ENCODE peak calls at places on chromosomes 3 and 15, in nine cellular contexts. O is GM04504, C is cerebellum, Z is iPS DF 19.7, J is NB4, U is fibroblast of the aortic adventitia, Y is hippocampal formation, X is HFFc6, F is right lobe of liver. W is an unnamed sample.

GRCh38 chr15:77083381-77084160 is 12.7 kb upstream of the TSPAN3 start:
- DNase-seq in F (peak), Z (peak), X (no peak), J (peak), C (peak), U (peak), O (no peak), Y (peak), W (peak)

GRCh38 chr3:47475029-47475569 is 642 bp downstream of the SCAP start:
- DNase-seq in F (no peak), Z (no peak), X (peak), U (peak), O (peak), C (no peak), J (no peak), Y (no peak), W (no peak)

GRCh38 chr15:48437178-48437577 is 105.9 kb downstream of the DUT start:
- DNase-seq in F (no peak), J (no peak), Y (no peak), O (no peak), C (no peak), U (peak), X (peak), Z (no peak), W (no peak)

GRCh38 chr3:25885544-25885943 is 95.7 kb downstream of the OXSM start:
- DNase-seq in F (no peak), C (no peak), X (no peak), O (no peak), J (no peak), Y (no peak), U (no peak), Z (no peak), W (no peak)

GRCh38 chr3:45950686-45951600 is 7.7 kb downstream of the CXCR6 start:
- DNase-seq in C (no peak), Y (no peak), X (no peak), O (no peak), Z (no peak), J (no peak), F (no peak), U (no peak), W (no peak)

GRCh38 chr3:126934149-126934548 is 48.8 kb upstream of the PLXNA1 start:
- DNase-seq in J (no peak), U (peak), F (no peak), C (no peak), X (peak), Z (no peak), Y (no peak), O (peak), W (no peak)

GRCh38 chr3:61894988-61895935 is 333.9 kb downstream of the PTPRG start:
- DNase-seq in U (peak), O (peak), Y (no peak), Z (no peak), C (no peak), F (no peak), X (peak), J (peak), W (no peak)

GRCh38 chr3:160784853-160785252 is 28.8 kb downstream of the PPM1L start:
- DNase-seq in X (no peak), Y (no peak), F (no peak), Z (no peak), O (no peak), C (no peak), U (no peak), J (no peak), W (no peak)

GRCh38 chr3:11944052-11944673 is 60.0 kb upstream of the SYN2 start:
- DNase-seq in Y (peak), X (peak), F (no peak), U (peak), C (peak), Z (peak), J (peak), O (peak), W (peak)

GRCh38 chr15:33358303-33358702 is 47.5 kb downstream of the RYR3 start:
- DNase-seq in Z (no peak), Y (no peak), U (no peak), C (no peak), F (no peak), O (no peak), J (no peak), X (no peak), W (no peak)

GRCh38 chr3:172256101-172256687 is 192.1 kb downstream of the GHSR start:
- DNase-seq in Z (no peak), J (no peak), C (no peak), Y (peak), O (peak), U (peak), X (no peak), F (peak), W (no peak)

GRCh38 chr3:3666664-3667063 is 132.6 kb upstream of the LRRN1 start:
- DNase-seq in Y (no peak), U (no peak), X (no peak), O (no peak), J (no peak), Z (no peak), C (no peak), F (no peak), W (no peak)

GRCh38 chr3:171295502-171296373 is 164.5 kb downstream of the TNIK start:
- DNase-seq in J (no peak), C (no peak), O (no peak), X (no peak), F (no peak), Y (no peak), Z (no peak), U (no peak), W (no peak)

GRCh38 chr3:53635041-53635440 is 140.6 kb downstream of the CACNA1D start:
- DNase-seq in Y (no peak), U (no peak), J (no peak), O (no peak), C (no peak), X (no peak), Z (no peak), F (no peak), W (no peak)

GRCh38 chr15:31024330-31024729 is 32.9 kb upstream of the MTMR10 start:
- DNase-seq in O (peak), X (peak), F (no peak), Y (no peak), Z (peak), C (no peak), U (peak), J (no peak), W (no peak)

GRCh38 chr3:113096158-113096893 is 105.5 kb downstream of the GTPBP8 start:
- DNase-seq in Z (no peak), J (no peak), O (no peak), C (no peak), Y (no peak), F (no peak), X (no peak), U (peak), W (no peak)

GRCh38 chr3:103295974-103296570 is 861.3 kb downstream of the ZPLD1 start:
- DNase-seq in X (no peak), J (peak), Z (no peak), Y (no peak), F (no peak), U (no peak), O (no peak), C (no peak), W (peak)

GRCh38 chr3:64295594-64295993 is 70.3 kb upstream of the PRICKLE2 start:
- DNase-seq in Y (no peak), X (peak), C (no peak), U (peak), F (no peak), O (peak), J (no peak), Z (no peak), W (no peak)

GRCh38 chr3:165725296-165725695 is 111.9 kb downstream of the BCHE start:
- DNase-seq in Z (no peak), X (no peak), O (no peak), F (no peak), J (no peak), Y (no peak), C (no peak), U (peak), W (no peak)

GRCh38 chr3:151372063-151372820 is 12.3 kb downstream of the P2RY12 start:
- DNase-seq in U (peak), Y (no peak), X (peak), F (no peak), O (no peak), C (no peak), Z (no peak), J (no peak), W (no peak)

GRCh38 chr3:34948431-34948971 is 690.8 kb upstream of the ARPP21 start:
- DNase-seq in U (peak), J (no peak), X (no peak), C (no peak), Z (no peak), O (no peak), Y (no peak), F (no peak), W (no peak)

GRCh38 chr3:190458040-190458439 is 8.3 kb upstream of the TMEM207 start:
- DNase-seq in O (no peak), Z (no peak), J (peak), C (no peak), F (no peak), U (peak), X (peak), Y (no peak), W (no peak)

GRCh38 chr3:98329392-98330124 is 24.1 kb upstream of the OR5K4 start:
- DNase-seq in F (peak), X (peak), C (peak), Z (peak), J (peak), Y (peak), U (peak), O (peak), W (no peak)

GRCh38 chr15:58182460-58183163 is 44.4 kb downstream of the AQP9 start:
- DNase-seq in U (peak), Y (peak), J (peak), X (no peak), Z (peak), F (no peak), O (peak), C (peak), W (no peak)

GRCh38 chr15:74406992-74407705 is 26.6 kb downstream of the SEMA7A start:
- DNase-seq in C (peak), Y (no peak), O (peak), Z (no peak), X (peak), J (peak), F (no peak), U (peak), W (no peak)

GRCh38 chr3:62688050-62688449 is 187.2 kb downstream of the CADPS start:
- DNase-seq in F (no peak), O (no peak), U (peak), C (no peak), Z (no peak), X (peak), J (no peak), Y (no peak), W (no peak)

GRCh38 chr3:169390310-169390731 is 273.2 kb downstream of the MECOM start:
- DNase-seq in Y (no peak), U (peak), X (no peak), Z (no peak), C (no peak), J (no peak), O (no peak), F (no peak), W (no peak)

GRCh38 chr15:51731549-51732267 is 5.7 kb downstream of the LYSMD2 start:
- DNase-seq in F (no peak), X (peak), C (no peak), Y (no peak), J (peak), U (peak), Z (no peak), O (no peak), W (no peak)

GRCh38 chr15:95680693-95681092 is 649.8 kb upstream of the NR2F2 start:
- DNase-seq in Z (no peak), U (peak), Y (no peak), C (no peak), O (no peak), F (no peak), X (no peak), J (no peak), W (no peak)

GRCh38 chr3:59503441-59503840 is 453.6 kb upstream of the CFAP20DC start:
- DNase-seq in Z (no peak), U (no peak), Y (no peak), F (no peak), X (no peak), J (no peak), C (no peak), O (no peak), W (no peak)

GRCh38 chr15:74531144-74531811 is 9.7 kb upstream of the ARID3B start:
- DNase-seq in F (no peak), X (peak), U (peak), C (no peak), O (no peak), Z (peak), J (no peak), Y (no peak), W (no peak)

GRCh38 chr3:73508330-73508954 is 116.3 kb downstream of the PDZRN3 start:
- DNase-seq in C (peak), O (no peak), Y (peak), X (peak), Z (no peak), J (peak), F (peak), U (peak), W (peak)